ENCODE peak calls at places on chromosome 1, in ten cellular contexts. One of them, this sample, is unnamed. For H3K4me1, the result is how much of the 10 kb centered on the place peaks cover.

GRCh38 chr1:187469836-187470235 is 641.1 kb downstream of the PLA2G4A start:
- DNase-seq in ovary: no peak
- DNase-seq in thyroid gland: no peak
- DNase-seq in PC-9: no peak
- DNase-seq in Peyer's patch: no peak
- DNase-seq in GM23248: no peak
- DNase-seq in tibial artery: no peak
- DNase-seq in heart right ventricle: no peak
- DNase-seq in lower lobe of right lung: no peak
- DNase-seq in left ventricle myocardium inferior: no peak
- DNase-seq in this sample: no peak

GRCh38 chr1:81509619-81510018 is 291.1 kb upstream of the ADGRL2 start:
- DNase-seq in ovary: no peak
- DNase-seq in thyroid gland: no peak
- DNase-seq in PC-9: no peak
- DNase-seq in Peyer's patch: no peak
- DNase-seq in GM23248: no peak
- DNase-seq in tibial artery: no peak
- DNase-seq in heart right ventricle: no peak
- DNase-seq in lower lobe of right lung: no peak
- DNase-seq in left ventricle myocardium inferior: no peak
- DNase-seq in this sample: no peak

GRCh38 chr1:115727706-115728249 is 40.7 kb downstream of the CASQ2 start:
- DNase-seq in ovary: peak
- DNase-seq in thyroid gland: no peak
- DNase-seq in PC-9: peak
- DNase-seq in Peyer's patch: peak
- DNase-seq in GM23248: peak
- DNase-seq in tibial artery: peak
- DNase-seq in heart right ventricle: peak
- DNase-seq in lower lobe of right lung: peak
- DNase-seq in left ventricle myocardium inferior: peak
- DNase-seq in this sample: no peak

GRCh38 chr1:46484783-46485490 is 4.7 kb upstream of the DMBX1 start:
- DNase-seq in ovary: no peak
- DNase-seq in thyroid gland: no peak
- DNase-seq in PC-9: no peak
- DNase-seq in Peyer's patch: no peak
- DNase-seq in GM23248: no peak
- DNase-seq in tibial artery: no peak
- DNase-seq in heart right ventricle: no peak
- DNase-seq in lower lobe of right lung: no peak
- DNase-seq in left ventricle myocardium inferior: no peak
- DNase-seq in this sample: no peak

GRCh38 chr1:46408356-46409062 is 14.4 kb downstream of the FAAH start:
- DNase-seq in ovary: no peak
- DNase-seq in thyroid gland: no peak
- DNase-seq in PC-9: no peak
- DNase-seq in Peyer's patch: no peak
- DNase-seq in GM23248: peak
- DNase-seq in tibial artery: no peak
- DNase-seq in heart right ventricle: no peak
- DNase-seq in lower lobe of right lung: no peak
- DNase-seq in left ventricle myocardium inferior: no peak
- DNase-seq in this sample: no peak

GRCh38 chr1:28913786-28914227 is 562 bp upstream of the EPB41 start:
- DNase-seq in ovary: no peak
- DNase-seq in thyroid gland: no peak
- DNase-seq in PC-9: no peak
- DNase-seq in Peyer's patch: no peak
- DNase-seq in GM23248: no peak
- DNase-seq in tibial artery: no peak
- DNase-seq in heart right ventricle: no peak
- DNase-seq in lower lobe of right lung: no peak
- DNase-seq in left ventricle myocardium inferior: no peak
- DNase-seq in this sample: no peak

GRCh38 chr1:209585672-209586071 is 2.2 kb downstream of the CAMK1G start:
- DNase-seq in ovary: peak
- DNase-seq in thyroid gland: peak
- DNase-seq in PC-9: peak
- DNase-seq in Peyer's patch: peak
- DNase-seq in GM23248: peak
- DNase-seq in tibial artery: no peak
- DNase-seq in heart right ventricle: peak
- DNase-seq in lower lobe of right lung: peak
- DNase-seq in left ventricle myocardium inferior: peak
- DNase-seq in this sample: no peak

GRCh38 chr1:241482761-241483250 is 36.7 kb downstream of the FH start:
- DNase-seq in ovary: no peak
- DNase-seq in thyroid gland: no peak
- DNase-seq in PC-9: no peak
- DNase-seq in Peyer's patch: no peak
- DNase-seq in GM23248: peak
- DNase-seq in tibial artery: no peak
- DNase-seq in heart right ventricle: no peak
- DNase-seq in lower lobe of right lung: no peak
- DNase-seq in left ventricle myocardium inferior: no peak
- DNase-seq in this sample: no peak

GRCh38 chr1:213858581-213858980 is 129.2 kb upstream of the PROX1 start:
- DNase-seq in ovary: no peak
- DNase-seq in thyroid gland: no peak
- DNase-seq in PC-9: no peak
- DNase-seq in Peyer's patch: no peak
- DNase-seq in GM23248: no peak
- DNase-seq in tibial artery: no peak
- DNase-seq in heart right ventricle: no peak
- DNase-seq in lower lobe of right lung: no peak
- DNase-seq in left ventricle myocardium inferior: no peak
- DNase-seq in this sample: no peak

GRCh38 chr1:112805155-112805853 is 90.2 kb upstream of the PPM1J start:
- DNase-seq in ovary: no peak
- DNase-seq in thyroid gland: no peak
- DNase-seq in PC-9: no peak
- DNase-seq in Peyer's patch: no peak
- DNase-seq in GM23248: no peak
- DNase-seq in tibial artery: no peak
- DNase-seq in heart right ventricle: no peak
- DNase-seq in lower lobe of right lung: no peak
- DNase-seq in left ventricle myocardium inferior: no peak
- DNase-seq in this sample: no peak

GRCh38 chr1:209945377-209945776 is 7.4 kb downstream of the SYT14 start:
- DNase-seq in ovary: no peak
- DNase-seq in thyroid gland: no peak
- DNase-seq in PC-9: no peak
- DNase-seq in Peyer's patch: no peak
- DNase-seq in GM23248: no peak
- DNase-seq in tibial artery: no peak
- DNase-seq in heart right ventricle: no peak
- DNase-seq in lower lobe of right lung: no peak
- DNase-seq in left ventricle myocardium inferior: no peak
- DNase-seq in this sample: no peak

DNA sequence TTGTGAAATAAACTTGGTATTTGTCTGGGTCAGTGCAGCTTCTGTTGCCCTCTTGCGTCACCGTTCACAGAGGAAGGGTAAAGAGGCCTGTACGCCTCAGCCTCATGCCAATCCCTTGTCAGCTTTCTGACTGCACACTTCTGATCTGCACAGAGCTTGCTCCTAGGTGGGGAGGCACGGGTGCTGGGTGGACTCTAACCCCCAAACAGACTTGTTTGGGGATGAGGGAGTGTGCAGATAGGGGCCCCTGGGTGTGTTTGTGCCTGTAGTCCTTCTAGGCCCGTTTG is 803 bp upstream of the B4GALT2 start:
- DNase-seq in ovary: no peak
- DNase-seq in thyroid gland: no peak
- DNase-seq in PC-9: no peak
- DNase-seq in Peyer's patch: no peak
- DNase-seq in GM23248: no peak
- DNase-seq in tibial artery: no peak
- DNase-seq in heart right ventricle: no peak
- DNase-seq in lower lobe of right lung: no peak
- DNase-seq in left ventricle myocardium inferior: no peak
- DNase-seq in this sample: no peak
- H3K27ac ChIP-seq in ovary: no peak
- H3K27ac ChIP-seq in thyroid gland: no peak
- H3K27ac ChIP-seq in PC-9: no peak
- H3K27ac ChIP-seq in Peyer's patch: no peak
- H3K27ac ChIP-seq in GM23248: peak
- H3K27ac ChIP-seq in tibial artery: no peak
- H3K27ac ChIP-seq in heart right ventricle: no peak
- H3K27ac ChIP-seq in lower lobe of right lung: no peak
- H3K27ac ChIP-seq in left ventricle myocardium inferior: peak
- H3K27ac ChIP-seq in this sample: no peak

GRCh38 chr1:201022178-201022823 is 1.2 kb downstream of the KIF21B start:
- DNase-seq in ovary: no peak
- DNase-seq in thyroid gland: no peak
- DNase-seq in PC-9: no peak
- DNase-seq in Peyer's patch: no peak
- DNase-seq in GM23248: no peak
- DNase-seq in tibial artery: no peak
- DNase-seq in heart right ventricle: no peak
- DNase-seq in lower lobe of right lung: no peak
- DNase-seq in left ventricle myocardium inferior: no peak
- DNase-seq in this sample: no peak

GRCh38 chr1:201019321-201019977 is 4.1 kb downstream of the KIF21B start:
- DNase-seq in ovary: no peak
- DNase-seq in thyroid gland: no peak
- DNase-seq in PC-9: peak
- DNase-seq in Peyer's patch: peak
- DNase-seq in GM23248: peak
- DNase-seq in tibial artery: no peak
- DNase-seq in heart right ventricle: no peak
- DNase-seq in lower lobe of right lung: peak
- DNase-seq in left ventricle myocardium inferior: peak
- DNase-seq in this sample: peak

GRCh38 chr1:201020647-201021332 is 2.7 kb downstream of the KIF21B start:
- DNase-seq in ovary: no peak
- DNase-seq in thyroid gland: no peak
- DNase-seq in PC-9: no peak
- DNase-seq in Peyer's patch: peak
- DNase-seq in GM23248: no peak
- DNase-seq in tibial artery: no peak
- DNase-seq in heart right ventricle: no peak
- DNase-seq in lower lobe of right lung: no peak
- DNase-seq in left ventricle myocardium inferior: no peak
- DNase-seq in this sample: peak

GRCh38 chr1:201021333-201022177 is 2.0 kb downstream of the KIF21B start:
- DNase-seq in ovary: no peak
- DNase-seq in thyroid gland: no peak
- DNase-seq in PC-9: no peak
- DNase-seq in Peyer's patch: no peak
- DNase-seq in GM23248: no peak
- DNase-seq in tibial artery: no peak
- DNase-seq in heart right ventricle: no peak
- DNase-seq in lower lobe of right lung: no peak
- DNase-seq in left ventricle myocardium inferior: no peak
- DNase-seq in this sample: peak

GRCh38 chr1:201020040-201020591 is 3.4 kb downstream of the KIF21B start:
- DNase-seq in ovary: no peak
- DNase-seq in thyroid gland: no peak
- DNase-seq in PC-9: no peak
- DNase-seq in Peyer's patch: peak
- DNase-seq in GM23248: no peak
- DNase-seq in tibial artery: no peak
- DNase-seq in heart right ventricle: no peak
- DNase-seq in lower lobe of right lung: no peak
- DNase-seq in left ventricle myocardium inferior: no peak
- DNase-seq in this sample: peak
- H3K4me1 ChIP-seq in ovary: under half
- H3K4me1 ChIP-seq in thyroid gland: under half
- H3K4me1 ChIP-seq in PC-9: under half
- H3K4me1 ChIP-seq in Peyer's patch: under half
- H3K4me1 ChIP-seq in GM23248: under half
- H3K4me1 ChIP-seq in tibial artery: under half
- H3K4me1 ChIP-seq in heart right ventricle: under half
- H3K4me1 ChIP-seq in lower lobe of right lung: half or more
- H3K4me1 ChIP-seq in left ventricle myocardium inferior: under half
- H3K4me1 ChIP-seq in this sample: half or more

GRCh38 chr1:78339490-78339889 is 151.3 kb upstream of the PTGFR start:
- DNase-seq in ovary: no peak
- DNase-seq in thyroid gland: no peak
- DNase-seq in PC-9: no peak
- DNase-seq in Peyer's patch: no peak
- DNase-seq in GM23248: peak
- DNase-seq in tibial artery: no peak
- DNase-seq in heart right ventricle: no peak
- DNase-seq in lower lobe of right lung: no peak
- DNase-seq in left ventricle myocardium inferior: no peak
- DNase-seq in this sample: no peak

GRCh38 chr1:78334114-78334513 is 156.7 kb upstream of the PTGFR start:
- DNase-seq in ovary: no peak
- DNase-seq in thyroid gland: no peak
- DNase-seq in PC-9: no peak
- DNase-seq in Peyer's patch: no peak
- DNase-seq in GM23248: no peak
- DNase-seq in tibial artery: no peak
- DNase-seq in heart right ventricle: no peak
- DNase-seq in lower lobe of right lung: no peak
- DNase-seq in left ventricle myocardium inferior: no peak
- DNase-seq in this sample: no peak

GRCh38 chr1:78334952-78335351 is 155.8 kb upstream of the PTGFR start:
- DNase-seq in ovary: no peak
- DNase-seq in thyroid gland: no peak
- DNase-seq in PC-9: no peak
- DNase-seq in Peyer's patch: no peak
- DNase-seq in GM23248: peak
- DNase-seq in tibial artery: no peak
- DNase-seq in heart right ventricle: peak
- DNase-seq in lower lobe of right lung: no peak
- DNase-seq in left ventricle myocardium inferior: no peak
- DNase-seq in this sample: no peak

DNA sequence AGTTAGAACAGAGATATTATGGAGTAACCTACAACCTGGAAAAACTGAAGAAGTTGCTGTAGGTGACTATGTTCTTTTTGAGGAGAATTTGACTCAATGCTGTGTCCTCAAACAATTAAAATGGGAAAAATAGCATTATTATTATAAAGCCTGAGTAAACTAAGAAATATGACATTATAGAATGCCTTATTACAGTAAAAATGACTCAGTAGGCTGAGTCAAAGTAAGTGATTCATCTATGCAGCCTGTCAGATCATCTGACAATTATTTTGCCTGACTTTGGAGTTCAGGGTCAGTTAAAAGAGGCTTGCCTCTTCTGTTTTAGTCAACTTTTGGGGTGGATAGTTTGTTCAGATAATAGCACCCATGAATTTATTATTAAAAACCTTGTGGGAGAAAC is 150.8 kb upstream of the PTGFR start:
- DNase-seq in ovary: no peak
- DNase-seq in thyroid gland: no peak
- DNase-seq in PC-9: no peak
- DNase-seq in Peyer's patch: no peak
- DNase-seq in GM23248: peak
- DNase-seq in tibial artery: no peak
- DNase-seq in heart right ventricle: no peak
- DNase-seq in lower lobe of right lung: no peak
- DNase-seq in left ventricle myocardium inferior: no peak
- DNase-seq in this sample: no peak
- H3K27ac ChIP-seq in ovary: no peak
- H3K27ac ChIP-seq in thyroid gland: no peak
- H3K27ac ChIP-seq in PC-9: peak
- H3K27ac ChIP-seq in Peyer's patch: no peak
- H3K27ac ChIP-seq in GM23248: peak
- H3K27ac ChIP-seq in tibial artery: no peak
- H3K27ac ChIP-seq in heart right ventricle: no peak
- H3K27ac ChIP-seq in lower lobe of right lung: no peak
- H3K27ac ChIP-seq in left ventricle myocardium inferior: no peak
- H3K27ac ChIP-seq in this sample: no peak

GRCh38 chr1:3598051-3598471 is 13.2 kb downstream of the MEGF6 start:
- DNase-seq in ovary: peak
- DNase-seq in thyroid gland: peak
- DNase-seq in PC-9: no peak
- DNase-seq in Peyer's patch: no peak
- DNase-seq in GM23248: no peak
- DNase-seq in tibial artery: no peak
- DNase-seq in heart right ventricle: peak
- DNase-seq in lower lobe of right lung: peak
- DNase-seq in left ventricle myocardium inferior: peak
- DNase-seq in this sample: no peak
- H3K4me1 ChIP-seq in ovary: under half
- H3K4me1 ChIP-seq in thyroid gland: under half
- H3K4me1 ChIP-seq in PC-9: under half
- H3K4me1 ChIP-seq in Peyer's patch: under half
- H3K4me1 ChIP-seq in GM23248: under half
- H3K4me1 ChIP-seq in tibial artery: under half
- H3K4me1 ChIP-seq in heart right ventricle: under half
- H3K4me1 ChIP-seq in lower lobe of right lung: under half
- H3K4me1 ChIP-seq in left ventricle myocardium inferior: under half
- H3K4me1 ChIP-seq in this sample: under half